ENCODE peak calls at places on chromosomes 2 and 18, in ten cellular contexts. R is uterus, S is IMR-90, K is K562, F is endothelial cell of umbilical vein, V is sigmoid colon, M is Peyer's patch, B is A549, O is transverse colon, A is tibial nerve. N is an unnamed sample.

GRCh38 chr2:223674998-223675609 is 72.9 kb upstream of the SCG2 start:
- DNase-seq in R (no peak), S (peak), K (peak), F (peak), V (no peak), M (no peak), B (peak), O (no peak), A (no peak), N (no peak)

GRCh38 chr18:50286391-50287027 is 983 bp downstream of the CXXC1 start:
- DNase-seq in R (no peak), S (peak), K (peak), F (no peak), V (peak), M (peak), B (peak), O (peak), A (no peak), N (no peak)

GRCh38 chr2:46914578-46915230 is 902 bp downstream of the MCFD2 start:
- DNase-seq in R (no peak), S (no peak), K (peak), F (peak), V (no peak), M (no peak), B (no peak), O (no peak), A (no peak), N (no peak)

GRCh38 chr2:189020179-189020578 is 46.0 kb downstream of the COL3A1 start:
- DNase-seq in R (no peak), S (no peak), K (no peak), F (no peak), V (no peak), M (no peak), B (no peak), O (no peak), A (no peak), N (no peak)

GRCh38 chr2:11466307-11467125 is 555 bp upstream of the E2F6 start:
- DNase-seq in R (no peak), S (no peak), K (no peak), F (no peak), V (no peak), M (no peak), B (no peak), O (peak), A (no peak), N (peak)

GRCh38 chr2:185128331-185128730 is 530.0 kb downstream of the ZNF804A start:
- DNase-seq in R (no peak), S (no peak), K (no peak), F (no peak), V (no peak), M (no peak), B (no peak), O (no peak), A (no peak), N (no peak)

GRCh38 chr2:170739048-170739447 is 23.9 kb downstream of the SP5 start:
- DNase-seq in R (no peak), S (peak), K (no peak), F (no peak), V (no peak), M (no peak), B (peak), O (no peak), A (no peak), N (no peak)

GRCh38 chr18:22006458-22006857 is 162.9 kb upstream of the GATA6 start:
- DNase-seq in R (no peak), S (no peak), K (no peak), F (no peak), V (no peak), M (no peak), B (no peak), O (no peak), A (no peak), N (no peak)

GRCh38 chr2:84701880-84702279 is 179.0 kb downstream of the TRABD2A start:
- DNase-seq in R (no peak), S (peak), K (no peak), F (no peak), V (no peak), M (no peak), B (no peak), O (no peak), A (no peak), N (peak)

GRCh38 chr2:72144412-72144745 is 3.3 kb downstream of the CYP26B1 start:
- DNase-seq in R (no peak), S (no peak), K (no peak), F (no peak), V (peak), M (no peak), B (no peak), O (no peak), A (no peak), N (no peak)

GRCh38 chr2:72846171-72847095 is 20.6 kb upstream of the EXOC6B start:
- DNase-seq in R (no peak), S (no peak), K (no peak), F (no peak), V (no peak), M (no peak), B (no peak), O (no peak), A (no peak), N (no peak)

GRCh38 chr2:163469561-163469962 is 266.2 kb downstream of the FIGN start:
- DNase-seq in R (no peak), S (no peak), K (no peak), F (no peak), V (no peak), M (no peak), B (no peak), O (no peak), A (no peak), N (no peak)

GRCh38 chr2:188986839-188987238 is 12.7 kb downstream of the COL3A1 start:
- DNase-seq in R (no peak), S (peak), K (no peak), F (no peak), V (no peak), M (no peak), B (no peak), O (no peak), A (no peak), N (no peak)

GRCh38 chr2:39571197-39571731 is 94.5 kb upstream of the TMEM178A start:
- DNase-seq in R (no peak), S (no peak), K (no peak), F (no peak), V (no peak), M (no peak), B (no peak), O (no peak), A (no peak), N (no peak)

GRCh38 chr2:170235860-170236638 is 58.1 kb downstream of the MYO3B start:
- DNase-seq in R (no peak), S (peak), K (peak), F (peak), V (no peak), M (no peak), B (peak), O (no peak), A (no peak), N (no peak)

GRCh38 chr2:156580501-156580900 is 144.3 kb downstream of the GPD2 start:
- DNase-seq in R (no peak), S (no peak), K (no peak), F (no peak), V (no peak), M (no peak), B (no peak), O (no peak), A (no peak), N (no peak)

GRCh38 chr18:58125183-58125582 is 81.2 kb downstream of the NEDD4L start:
- DNase-seq in R (no peak), S (no peak), K (no peak), F (no peak), V (no peak), M (no peak), B (peak), O (no peak), A (no peak), N (no peak)

GRCh38 chr2:170276926-170277571 is 99.1 kb downstream of the MYO3B start:
- DNase-seq in R (no peak), S (no peak), K (no peak), F (no peak), V (no peak), M (no peak), B (no peak), O (no peak), A (no peak), N (no peak)

GRCh38 chr2:328761-329160 is 40.9 kb upstream of the ALKAL2 start:
- DNase-seq in R (no peak), S (no peak), K (no peak), F (no peak), V (no peak), M (no peak), B (no peak), O (no peak), A (no peak), N (no peak)

GRCh38 chr2:39256040-39256439 is 12.3 kb upstream of the CDKL4 start:
- DNase-seq in R (no peak), S (no peak), K (no peak), F (no peak), V (no peak), M (no peak), B (no peak), O (no peak), A (no peak), N (no peak)

GRCh38 chr2:207241198-207241597 is 75.5 kb upstream of the KLF7 start:
- DNase-seq in R (no peak), S (peak), K (no peak), F (no peak), V (no peak), M (no peak), B (no peak), O (no peak), A (no peak), N (no peak)

GRCh38 chr2:113138428-113139322 is 11.3 kb downstream of the IL1RN start:
- DNase-seq in R (no peak), S (peak), K (peak), F (peak), V (no peak), M (peak), B (peak), O (no peak), A (no peak), N (peak)

GRCh38 chr18:78913830-78914585 is 65.6 kb upstream of the SALL3 start:
- DNase-seq in R (no peak), S (no peak), K (no peak), F (no peak), V (no peak), M (no peak), B (no peak), O (no peak), A (no peak), N (no peak)

GRCh38 chr2:120534457-120534856 is 188.5 kb downstream of the INHBB start:
- DNase-seq in R (no peak), S (no peak), K (no peak), F (no peak), V (peak), M (no peak), B (no peak), O (no peak), A (no peak), N (no peak)

GRCh38 chr2:214960677-214961076 is 151.2 kb upstream of the BARD1 start:
- DNase-seq in R (no peak), S (peak), K (no peak), F (no peak), V (no peak), M (no peak), B (no peak), O (no peak), A (no peak), N (no peak)

GRCh38 chr2:64463784-64464183 is 9.8 kb downstream of the LGALSL start:
- DNase-seq in R (no peak), S (peak), K (no peak), F (no peak), V (no peak), M (no peak), B (no peak), O (no peak), A (no peak), N (no peak)

GRCh38 chr2:24597181-24597870 is 106.3 kb downstream of the NCOA1 start:
- DNase-seq in R (no peak), S (no peak), K (no peak), F (no peak), V (no peak), M (no peak), B (no peak), O (no peak), A (no peak), N (no peak)

GRCh38 chr2:70959851-70960832 is 18.3 kb upstream of the ANKRD53 start:
- DNase-seq in R (no peak), S (no peak), K (no peak), F (no peak), V (no peak), M (peak), B (no peak), O (no peak), A (no peak), N (peak)

GRCh38 chr2:23092831-23093230 is 292.1 kb upstream of the KLHL29 start:
- DNase-seq in R (no peak), S (peak), K (no peak), F (no peak), V (no peak), M (no peak), B (no peak), O (no peak), A (no peak), N (no peak)

GRCh38 chr2:105787376-105788318 is 42.9 kb downstream of the NCK2 start:
- DNase-seq in R (no peak), S (no peak), K (peak), F (no peak), V (no peak), M (no peak), B (no peak), O (no peak), A (no peak), N (peak)

GRCh38 chr2:35251156-35251555 is 1104.4 kb upstream of the CRIM1 start:
- DNase-seq in R (no peak), S (no peak), K (no peak), F (no peak), V (no peak), M (no peak), B (no peak), O (no peak), A (no peak), N (no peak)

GRCh38 chr2:110674620-110675555 is 3.0 kb downstream of the BUB1 start:
- DNase-seq in R (no peak), S (peak), K (peak), F (peak), V (no peak), M (peak), B (peak), O (peak), A (no peak), N (no peak)

GRCh38 chr2:239264838-239265651 is 135.8 kb downstream of the HDAC4 start:
- DNase-seq in R (no peak), S (peak), K (peak), F (no peak), V (peak), M (no peak), B (peak), O (peak), A (no peak), N (peak)

GRCh38 chr2:100980046-100980445 is 22.0 kb upstream of the RPL31 start:
- DNase-seq in R (no peak), S (no peak), K (no peak), F (no peak), V (peak), M (peak), B (no peak), O (no peak), A (no peak), N (no peak)

GRCh38 chr18:12960846-12961397 is 13.1 kb downstream of the SEH1L start:
- DNase-seq in R (no peak), S (no peak), K (no peak), F (no peak), V (no peak), M (no peak), B (no peak), O (peak), A (no peak), N (no peak)

GRCh38 chr2:216665717-216666116 is 29.6 kb downstream of the IGFBP5 start:
- DNase-seq in R (no peak), S (no peak), K (no peak), F (no peak), V (no peak), M (no peak), B (no peak), O (no peak), A (no peak), N (no peak)

GRCh38 chr18:5285326-5285725 is 10.2 kb downstream of the ZBTB14 start:
- DNase-seq in R (no peak), S (no peak), K (no peak), F (no peak), V (no peak), M (no peak), B (no peak), O (no peak), A (no peak), N (no peak)

GRCh38 chr2:167756427-167756826 is 491.0 kb downstream of the STK39 start:
- DNase-seq in R (no peak), S (peak), K (no peak), F (no peak), V (no peak), M (no peak), B (no peak), O (no peak), A (no peak), N (no peak)

DNA sequence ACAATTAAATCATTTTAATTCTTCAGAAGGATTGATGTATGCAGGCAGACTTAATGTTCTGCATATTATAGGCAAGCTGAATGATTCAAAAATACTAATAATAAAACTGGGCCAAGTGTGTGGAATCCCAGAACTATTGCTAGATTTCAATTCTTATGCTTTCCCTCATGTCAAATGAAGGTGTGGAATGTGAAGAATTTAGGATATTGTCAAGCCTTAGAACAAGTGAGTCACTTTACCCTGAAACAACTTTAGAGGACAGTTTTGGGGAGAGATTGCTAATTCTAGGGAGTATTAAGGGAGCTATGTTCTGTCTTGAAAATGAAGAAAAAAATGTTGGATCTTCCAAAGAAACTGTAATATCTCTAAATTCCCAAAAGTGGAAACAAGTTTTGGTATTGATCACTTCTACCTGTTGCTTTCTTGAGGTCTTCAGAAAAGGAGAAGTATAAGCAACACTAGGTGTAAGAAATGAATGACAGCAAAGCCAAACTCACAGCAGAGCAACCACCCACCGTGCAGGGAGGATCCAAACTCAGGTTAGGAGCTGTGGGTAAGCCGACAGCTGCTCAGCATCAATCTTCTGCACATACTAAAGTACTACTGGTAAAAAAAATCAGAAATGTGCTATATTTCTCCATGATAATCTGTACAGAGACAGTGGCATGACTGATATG is 818.1 kb downstream of the SLC4A3 start:
- DNase-seq in R (no peak), S (peak), K (no peak), F (no peak), V (no peak), M (no peak), B (no peak), O (no peak), A (no peak), N (no peak)
- TF ChIP-seq POLR2A in R (no peak), S (no peak), K (no peak), F (no peak), V (no peak), M (no peak), B (no peak), O (no peak), A (no peak), N (no peak)

GRCh38 chr2:1989216-1989615 is 244.9 kb upstream of the PXDN start:
- DNase-seq in R (no peak), S (no peak), K (no peak), F (no peak), V (no peak), M (no peak), B (no peak), O (no peak), A (no peak), N (no peak)

GRCh38 chr2:1988594-1988993 is 244.3 kb upstream of the PXDN start:
- DNase-seq in R (no peak), S (no peak), K (no peak), F (no peak), V (no peak), M (no peak), B (no peak), O (no peak), A (no peak), N (peak)

GRCh38 chr2:1986598-1986997 is 242.3 kb upstream of the PXDN start:
- DNase-seq in R (no peak), S (no peak), K (no peak), F (no peak), V (no peak), M (no peak), B (no peak), O (no peak), A (no peak), N (no peak)

GRCh38 chr2:1987379-1987778 is 243.1 kb upstream of the PXDN start:
- DNase-seq in R (no peak), S (no peak), K (no peak), F (no peak), V (no peak), M (no peak), B (no peak), O (no peak), A (no peak), N (no peak)

DNA sequence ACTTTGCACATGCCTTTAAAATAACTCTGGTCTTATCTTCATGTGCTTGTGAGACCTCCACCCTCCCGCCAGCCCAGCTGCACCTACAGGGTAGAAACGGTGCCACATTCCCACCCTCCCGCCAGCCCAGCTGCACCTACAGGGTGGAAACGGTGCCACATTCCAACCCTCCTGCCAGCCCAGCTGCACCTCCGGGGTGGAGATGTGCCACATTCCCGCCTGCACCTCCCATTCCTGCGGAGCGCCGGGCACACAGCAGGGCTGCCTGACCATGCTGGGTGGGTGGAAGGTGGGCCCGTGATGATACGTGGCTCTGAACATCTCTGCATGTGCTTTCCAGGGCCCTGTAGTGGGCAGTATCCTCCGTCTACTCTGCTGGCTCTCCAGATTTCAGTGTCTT is 243.7 kb upstream of the PXDN start:
- DNase-seq in R (no peak), S (no peak), K (no peak), F (no peak), V (no peak), M (no peak), B (no peak), O (no peak), A (no peak), N (peak)
- H3K4me3 ChIP-seq in R (no peak), S (no peak), K (no peak), F (no peak), V (no peak), M (no peak), B (no peak), O (no peak), A (no peak), N (no peak)

GRCh38 chr18:48410095-48410920 is 1.1 kb upstream of the ZBTB7C start:
- DNase-seq in R (peak), S (peak), K (peak), F (peak), V (peak), M (peak), B (peak), O (peak), A (peak), N (peak)
- TF ChIP-seq POLR2A in R (peak), S (no peak), K (no peak), F (no peak), V (no peak), M (peak), B (no peak), O (no peak), A (peak), N (no peak)

GRCh38 chr2:232521098-232521497 is 910 bp downstream of the PRSS56 start:
- DNase-seq in R (no peak), S (no peak), K (no peak), F (no peak), V (no peak), M (no peak), B (no peak), O (no peak), A (no peak), N (no peak)

GRCh38 chr2:232523682-232524597 is 2.0 kb upstream of the CHRND start:
- DNase-seq in R (no peak), S (peak), K (peak), F (peak), V (no peak), M (no peak), B (peak), O (peak), A (no peak), N (no peak)

GRCh38 chr2:232521524-232521923 is 1.3 kb downstream of the PRSS56 start:
- DNase-seq in R (no peak), S (no peak), K (no peak), F (no peak), V (no peak), M (no peak), B (no peak), O (no peak), A (no peak), N (no peak)

GRCh38 chr2:232522855-232523681 is 2.9 kb downstream of the PRSS56 start:
- DNase-seq in R (no peak), S (no peak), K (no peak), F (no peak), V (no peak), M (no peak), B (peak), O (no peak), A (no peak), N (no peak)

GRCh38 chr2:232522014-232522854 is 2.0 kb downstream of the PRSS56 start:
- DNase-seq in R (peak), S (no peak), K (peak), F (peak), V (no peak), M (peak), B (peak), O (peak), A (no peak), N (no peak)
- H3K4me3 ChIP-seq in R (no peak), S (no peak), K (no peak), F (no peak), V (peak), M (peak), B (peak), O (peak), A (no peak), N (no peak)

DNA sequence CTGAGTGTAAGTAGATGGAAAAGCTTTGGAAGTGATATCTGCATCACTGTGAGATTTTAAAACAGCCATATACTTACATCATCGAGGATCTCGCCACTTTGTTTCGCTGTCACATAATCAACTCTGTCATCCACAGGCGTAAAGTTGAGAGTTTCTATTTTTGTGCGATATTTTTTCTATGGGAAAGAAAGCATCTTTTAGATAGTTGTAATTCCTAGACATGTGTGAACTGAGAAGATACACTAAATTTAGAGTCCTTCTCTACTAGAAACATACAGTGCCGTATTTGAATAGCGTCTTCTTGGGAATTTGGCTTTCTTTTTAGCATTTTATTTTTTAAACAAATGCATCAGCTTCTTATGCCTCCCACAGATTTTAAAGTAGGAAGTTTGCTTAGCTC is 158.8 kb downstream of the RIF1 start:
- DNase-seq in R (no peak), S (no peak), K (no peak), F (no peak), V (no peak), M (no peak), B (no peak), O (no peak), A (no peak), N (no peak)
- TF ChIP-seq POLR2A in R (no peak), S (no peak), K (no peak), F (no peak), V (no peak), M (no peak), B (no peak), O (no peak), A (no peak), N (no peak)